ENCODE peak calls at places on chromosomes 12 and 14, in eight cellular contexts. V, S, R, G, K, T, P and H are unnamed samples.

GRCh38 chr12:51798507-51798906 is 50.0 kb downstream of the FIGNL2 start:
- DNase-seq in V (no peak), S (no peak), R (no peak), G (no peak), K (no peak), T (no peak), P (no peak), H (no peak)

GRCh38 chr12:94592080-94592479 is 58.3 kb downstream of the TMCC3 start:
- DNase-seq in V (no peak), S (no peak), R (no peak), G (no peak), K (no peak), T (no peak), P (no peak), H (no peak)

GRCh38 chr12:21637985-21638891 is 19.4 kb downstream of the LDHB start:
- DNase-seq in V (peak; percentile 89), S (no peak), R (no peak), G (no peak), K (no peak), T (no peak), P (no peak), H (no peak)

GRCh38 chr14:23641915-23642588 is 5.9 kb downstream of the DHRS2 start:
- DNase-seq in V (no peak), S (no peak), R (no peak), G (no peak), K (no peak), T (no peak), P (no peak), H (peak; percentile 65)

GRCh38 chr12:59698599-59698998 is 102.8 kb downstream of the SLC16A7 start:
- DNase-seq in V (peak; percentile 87), S (no peak), R (no peak), G (no peak), K (no peak), T (no peak), P (peak; percentile 11), H (no peak)

GRCh38 chr12:49868449-49868848 is 25.5 kb upstream of the BCDIN3D start:
- DNase-seq in V (no peak), S (no peak), R (no peak), G (no peak), K (no peak), T (no peak), P (no peak), H (peak; percentile 83)

GRCh38 chr12:56020437-56021189 is at the start of gene IKZF4:
- DNase-seq in V (peak; percentile 71), S (peak; percentile 79), R (no peak), G (peak; percentile 52), K (no peak), T (no peak), P (no peak), H (no peak)

GRCh38 chr14:104795781-104796681 is 483 bp upstream of the AKT1 start:
- DNase-seq in V (peak; percentile 39), S (peak; percentile 62), R (no peak), G (peak; percentile 73), K (peak; percentile 46), T (no peak), P (peak; percentile 43), H (no peak)

GRCh38 chr14:84825481-84825880 is 704.5 kb upstream of the FLRT2 start:
- DNase-seq in V (peak; percentile 13), S (no peak), R (no peak), G (no peak), K (no peak), T (peak; percentile 38), P (peak; percentile 13), H (no peak)

GRCh38 chr12:34400986-34401658 is 378.8 kb downstream of the ALG10 start:
- DNase-seq in V (no peak), S (peak; percentile 2), R (no peak), G (peak; percentile 0), K (no peak), T (no peak), P (no peak), H (peak; percentile 11)

GRCh38 chr12:47927346-47927745 is 22.6 kb upstream of the VDR start:
- DNase-seq in V (no peak), S (no peak), R (no peak), G (no peak), K (no peak), T (no peak), P (no peak), H (no peak)

GRCh38 chr12:103105971-103106597 is 148.6 kb downstream of the ASCL1 start:
- DNase-seq in V (no peak), S (no peak), R (no peak), G (no peak), K (no peak), T (no peak), P (no peak), H (no peak)

GRCh38 chr14:66662374-66662773 is 154.4 kb downstream of the GPHN start:
- DNase-seq in V (peak; percentile 63), S (peak; percentile 13), R (no peak), G (no peak), K (no peak), T (no peak), P (peak; percentile 13), H (no peak)

GRCh38 chr12:113116875-113117274 is 18.7 kb downstream of the RASAL1 start:
- DNase-seq in V (no peak), S (no peak), R (no peak), G (no peak), K (no peak), T (no peak), P (no peak), H (no peak)

GRCh38 chr14:54562334-54562733 is 4.6 kb upstream of the SAMD4A start:
- DNase-seq in V (no peak), S (no peak), R (no peak), G (no peak), K (no peak), T (no peak), P (peak; percentile 4), H (no peak)

GRCh38 chr14:57712101-57712500 is 153.8 kb downstream of the SLC35F4 start:
- DNase-seq in V (peak; percentile 2), S (no peak), R (no peak), G (no peak), K (no peak), T (no peak), P (no peak), H (no peak)

GRCh38 chr12:38878986-38879385 is 26.4 kb downstream of the CPNE8 start:
- DNase-seq in V (no peak), S (no peak), R (no peak), G (no peak), K (no peak), T (no peak), P (no peak), H (no peak)

GRCh38 chr14:89165810-89166209 is 251.2 kb downstream of the FOXN3 start:
- DNase-seq in V (no peak), S (no peak), R (no peak), G (no peak), K (no peak), T (no peak), P (no peak), H (no peak)

GRCh38 chr14:104184506-104184905 is 46.1 kb downstream of the KIF26A start:
- DNase-seq in V (no peak), S (no peak), R (no peak), G (no peak), K (no peak), T (no peak), P (no peak), H (no peak)

GRCh38 chr14:52312872-52313492 is 1.1 kb upstream of the PTGER2 start:
- DNase-seq in V (no peak), S (no peak), R (no peak), G (no peak), K (no peak), T (no peak), P (no peak), H (no peak)